ENCODE peak calls at places on chromosomes 4 and X, in ten cellular contexts. E is neuronal stem cell; U is stimulated activated effector memory CD8-positive, alpha-beta T cell treated with anti-CD3 and anti-CD28 coated beads, Interleukin-12 subunit alpha, Interleukin-12 subunit beta, amount 100 ng/mL, for 72 hours; H is kidney tubule cell; F is head of caudate nucleus; M is AG04449; O is AG09309; N is amniotic stem cell; K is Right ventricle myocardium superior; X is activated CD4-positive, alpha-beta T cell treated with anti-CD3 and anti-CD28 coated beads, Interleukin-2, amount 50 U/mL, for 48 hours. I is an unnamed sample.

GRCh38 chr4:148305749-148306148 is 136.5 kb downstream of the NR3C2 start:
- DNase-seq in E (no peak), U (no peak), H (no peak), F (no peak), M (no peak), O (no peak), N (no peak), K (no peak), X (no peak), I (no peak)

GRCh38 chr4:61401771-61402170 is 201.6 kb downstream of the ADGRL3 start:
- DNase-seq in E (no peak), U (no peak), H (no peak), F (no peak), M (no peak), O (no peak), N (no peak), K (no peak), X (no peak), I (no peak)

GRCh38 chr4:86999244-86999643 is 64.4 kb downstream of the AFF1 start:
- DNase-seq in E (no peak), U (no peak), H (no peak), F (no peak), M (no peak), O (no peak), N (no peak), K (no peak), X (no peak), I (no peak)

GRCh38 chrX:71906133-71906532 is 4.5 kb upstream of the NHSL2 start:
- DNase-seq in E (no peak), U (no peak), H (no peak), F (no peak), M (no peak), O (no peak), N (no peak), K (no peak), X (no peak), I (no peak)

GRCh38 chr4:66863481-66863880 is 681.8 kb downstream of the CENPC start:
- DNase-seq in E (no peak), U (no peak), H (no peak), F (no peak), M (no peak), O (no peak), N (no peak), K (no peak), X (no peak), I (no peak)

GRCh38 chr4:55312491-55313101 is 33.4 kb upstream of the SRD5A3 start:
- DNase-seq in E (no peak), U (no peak), H (peak; percentile 48), F (peak; percentile 21), M (no peak), O (peak; percentile 31), N (no peak), K (no peak), X (peak; percentile 32), I (peak; percentile 9)

GRCh38 chrX:150841466-150842197 is 56.8 kb downstream of the CD99L2 start:
- DNase-seq in E (no peak), U (no peak), H (no peak), F (no peak), M (no peak), O (peak; percentile 28), N (no peak), K (no peak), X (no peak), I (no peak)

GRCh38 chrX:12447448-12448154 is 309.3 kb downstream of the FRMPD4 start:
- DNase-seq in E (no peak), U (no peak), H (peak; percentile 45), F (no peak), M (peak; percentile 76), O (peak; percentile 85), N (peak; percentile 27), K (no peak), X (no peak), I (peak; percentile 74)

GRCh38 chrX:124415115-124415798 is 68.9 kb downstream of the SH2D1A start:
- DNase-seq in E (no peak), U (no peak), H (no peak), F (no peak), M (no peak), O (no peak), N (no peak), K (no peak), X (no peak), I (no peak)

GRCh38 chrX:54248309-54248708 is 65.3 kb upstream of the FAM120C start:
- DNase-seq in E (no peak), U (no peak), H (peak; percentile 59), F (no peak), M (no peak), O (peak; percentile 5), N (peak; percentile 8), K (no peak), X (no peak), I (no peak)

GRCh38 chrX:46665232-46666162 is 91.9 kb downstream of the CHST7 start:
- DNase-seq in E (no peak), U (no peak), H (peak; percentile 43), F (no peak), M (no peak), O (no peak), N (no peak), K (no peak), X (no peak), I (no peak)

GRCh38 chrX:51395807-51396728 is 63.4 kb downstream of the NUDT10 start:
- DNase-seq in E (peak; percentile 2), U (no peak), H (peak; percentile 37), F (peak; percentile 53), M (no peak), O (no peak), N (no peak), K (peak; percentile 31), X (peak; percentile 61), I (no peak)

GRCh38 chr4:44671636-44672035 is 6.6 kb upstream of the GUF1 start:
- DNase-seq in E (no peak), U (no peak), H (no peak), F (no peak), M (no peak), O (no peak), N (no peak), K (no peak), X (no peak), I (no peak)

GRCh38 chr4:1869530-1870327 is 1.5 kb upstream of the NSD2 start:
- DNase-seq in E (no peak), U (no peak), H (no peak), F (no peak), M (no peak), O (no peak), N (no peak), K (no peak), X (no peak), I (no peak)

GRCh38 chr4:143359794-143360193 is 23.1 kb downstream of the GAB1 start:
- DNase-seq in E (no peak), U (no peak), H (no peak), F (no peak), M (no peak), O (no peak), N (no peak), K (no peak), X (no peak), I (no peak)

GRCh38 chrX:23667239-23668177 is at the start of gene PRDX4:
- DNase-seq in E (peak; percentile 68), U (peak; percentile 53), H (peak; percentile 86), F (peak; percentile 88), M (peak; percentile 29), O (peak; percentile 33), N (peak; percentile 46), K (peak; percentile 93), X (peak; percentile 84), I (peak; percentile 22)

GRCh38 chr4:137677851-137678250 is 145.6 kb upstream of the PCDH18 start:
- DNase-seq in E (no peak), U (no peak), H (peak; percentile 52), F (no peak), M (no peak), O (peak; percentile 66), N (peak; percentile 59), K (no peak), X (no peak), I (peak; percentile 74)

GRCh38 chr4:113996599-113997177 is 17.2 kb upstream of the ARSJ start:
- DNase-seq in E (no peak), U (no peak), H (peak; percentile 91), F (no peak), M (no peak), O (no peak), N (no peak), K (no peak), X (no peak), I (no peak)

GRCh38 chr4:142974331-142974730 is 128.2 kb upstream of the INPP4B start:
- DNase-seq in E (no peak), U (no peak), H (no peak), F (no peak), M (no peak), O (no peak), N (no peak), K (no peak), X (no peak), I (no peak)

GRCh38 chr4:126479709-126480108 is 1153.0 kb upstream of the INTU start:
- DNase-seq in E (no peak), U (no peak), H (no peak), F (no peak), M (no peak), O (no peak), N (no peak), K (no peak), X (no peak), I (no peak)

GRCh38 chr4:139550724-139551429 is 5.1 kb downstream of the SETD7 start:
- DNase-seq in E (no peak), U (no peak), H (peak; percentile 14), F (peak; percentile 17), M (no peak), O (no peak), N (no peak), K (no peak), X (no peak), I (no peak)

GRCh38 chr4:98624144-98624543 is 34.3 kb downstream of the TSPAN5 start:
- DNase-seq in E (no peak), U (no peak), H (no peak), F (no peak), M (no peak), O (no peak), N (no peak), K (no peak), X (no peak), I (no peak)

GRCh38 chr4:99404595-99405287 is 30.4 kb downstream of the ADH7 start:
- DNase-seq in E (no peak), U (no peak), H (peak; percentile 94), F (no peak), M (no peak), O (no peak), N (peak; percentile 75), K (no peak), X (no peak), I (peak; percentile 70)